ENCODE peak calls at places on chromosomes 3 and 15, in seven cellular contexts. W is AG04450; Y is AML-193; A is non-pigmented ciliary epithelial cell; R is NCI-H2171; I is C1 segment of cervical spinal cord; V is effector CD4-positive, alpha-beta T cell. Z is an unnamed sample.

GRCh38 chr3:157097198-157097597 is 62.7 kb downstream of the CCNL1 start:
- DNase-seq in W (no peak), Y (no peak), A (no peak), R (no peak), I (no peak), V (no peak), Z (no peak)

GRCh38 chr15:48963524-48964113 is at the start of gene SHC4:
- DNase-seq in W (no peak), Y (peak; percentile 40), A (peak; percentile 56), R (peak; percentile 72), I (peak; percentile 31), V (no peak), Z (peak; percentile 32)

GRCh38 chr3:148205945-148206845 is 491.5 kb upstream of the AGTR1 start:
- DNase-seq in W (no peak), Y (no peak), A (no peak), R (no peak), I (no peak), V (no peak), Z (no peak)

GRCh38 chr3:188956839-188957489 is 214.8 kb upstream of the TPRG1 start:
- DNase-seq in W (no peak), Y (peak; percentile 88), A (peak; percentile 43), R (peak; percentile 15), I (no peak), V (no peak), Z (peak; percentile 32)

GRCh38 chr3:63251499-63251898 is 26.6 kb upstream of the SYNPR start:
- DNase-seq in W (no peak), Y (no peak), A (no peak), R (no peak), I (no peak), V (no peak), Z (no peak)

GRCh38 chr3:189945935-189946709 is 174.6 kb downstream of the P3H2 start:
- DNase-seq in W (no peak), Y (no peak), A (no peak), R (no peak), I (no peak), V (no peak), Z (no peak)

GRCh38 chr3:111989061-111989678 is 9.6 kb upstream of the TAGLN3 start:
- DNase-seq in W (peak; percentile 32), Y (peak; percentile 86), A (peak; percentile 66), R (peak; percentile 42), I (no peak), V (no peak), Z (peak; percentile 60)

GRCh38 chr3:194518652-194519051 is 31.9 kb upstream of the ATP13A3 start:
- DNase-seq in W (no peak), Y (no peak), A (no peak), R (no peak), I (no peak), V (no peak), Z (no peak)

GRCh38 chr3:155553800-155554199 is 191.1 kb downstream of the PLCH1 start:
- DNase-seq in W (no peak), Y (peak; percentile 97), A (no peak), R (no peak), I (no peak), V (no peak), Z (no peak)

GRCh38 chr3:37861540-37862051 is at the start of gene CTDSPL:
- DNase-seq in W (no peak), Y (peak; percentile 13), A (no peak), R (peak; percentile 30), I (no peak), V (no peak), Z (no peak)

Z was measured in DMS 273 treated with DMSO at 0.1 percent for 48 hours.